ENCODE peak calls at places on chromosomes 1 and 21, in six cellular contexts. Z is OCI-LY7, F is lower lobe of right lung, W is mucosa of descending colon, M is thoracic aorta, O is left ventricle myocardium inferior. E is an unnamed sample. For H3K36me3, the result is how much of the 10 kb centered on the place peaks cover.

GRCh38 chr1:197692965-197693364 is 82.3 kb downstream of the DENND1B start:
- DNase-seq in Z (peak), F (no peak), W (no peak), M (no peak), O (no peak), E (no peak)

GRCh38 chr1:17363351-17363750 is 8.6 kb upstream of the PADI6 start:
- DNase-seq in Z (no peak), F (no peak), W (no peak), M (no peak), O (no peak), E (no peak)

GRCh38 chr1:200527670-200528069 is 92.9 kb downstream of the KIF14 start:
- DNase-seq in Z (no peak), F (no peak), W (no peak), M (no peak), O (no peak), E (no peak)

GRCh38 chr1:235990376-235990795 is 74.5 kb downstream of the NID1 start:
- DNase-seq in Z (no peak), F (no peak), W (no peak), M (no peak), O (no peak), E (no peak)

GRCh38 chr1:81758213-81758612 is 42.5 kb upstream of the ADGRL2 start:
- DNase-seq in Z (no peak), F (no peak), W (no peak), M (no peak), O (no peak), E (no peak)

GRCh38 chr1:225539069-225539468 is 111.2 kb upstream of the LBR start:
- DNase-seq in Z (no peak), F (no peak), W (no peak), M (no peak), O (no peak), E (no peak)

GRCh38 chr21:36429672-36430546 is 44.7 kb downstream of the CHAF1B start:
- DNase-seq in Z (no peak), F (peak), W (peak), M (peak), O (peak), E (no peak)

GRCh38 chr1:112674986-112675727 is 698 bp downstream of the MOV10 start:
- DNase-seq in Z (peak), F (no peak), W (no peak), M (no peak), O (peak), E (no peak)

GRCh38 chr1:6960291-6960758 is 175.1 kb downstream of the CAMTA1 start:
- DNase-seq in Z (no peak), F (no peak), W (no peak), M (no peak), O (no peak), E (no peak)

GRCh38 chr1:907611-908451 is 15.9 kb upstream of the SAMD11 start:
- DNase-seq in Z (no peak), F (no peak), W (peak), M (no peak), O (no peak), E (no peak)

GRCh38 chr1:44112486-44112885 is 6.1 kb upstream of the KLF17 start:
- DNase-seq in Z (no peak), F (no peak), W (no peak), M (no peak), O (no peak), E (peak)

GRCh38 chr1:168722964-168723363 is 6.0 kb downstream of the DPT start:
- DNase-seq in Z (no peak), F (no peak), W (no peak), M (no peak), O (no peak), E (no peak)

GRCh38 chr1:113456967-113457366 is 66.7 kb downstream of the MAGI3 start:
- DNase-seq in Z (no peak), F (no peak), W (no peak), M (peak), O (no peak), E (peak)

GRCh38 chr1:169109561-169110134 is 3.2 kb downstream of the ATP1B1 start:
- DNase-seq in Z (peak), F (peak), W (no peak), M (no peak), O (peak), E (no peak)

GRCh38 chr1:228511014-228511413 is 23.8 kb downstream of the RNF187 start:
- DNase-seq in Z (no peak), F (no peak), W (no peak), M (no peak), O (no peak), E (no peak)

GRCh38 chr21:17903029-17903806 is 84.1 kb upstream of the C21orf91 start:
- DNase-seq in Z (peak), F (no peak), W (no peak), M (no peak), O (no peak), E (no peak)

GRCh38 chr21:14862794-14863720 is 201.7 kb downstream of the NRIP1 start:
- DNase-seq in Z (peak), F (no peak), W (no peak), M (no peak), O (no peak), E (no peak)

GRCh38 chr1:235649722-235650163 is at the start of gene GNG4:
- DNase-seq in Z (no peak), F (no peak), W (peak), M (no peak), O (no peak), E (peak)

GRCh38 chr1:3597599-3597964 is 13.7 kb downstream of the MEGF6 start:
- DNase-seq in Z (peak), F (no peak), W (no peak), M (no peak), O (peak), E (no peak)

GRCh38 chr1:185864331-185864730 is 130.1 kb downstream of the HMCN1 start:
- DNase-seq in Z (no peak), F (no peak), W (no peak), M (no peak), O (no peak), E (no peak)

GRCh38 chr1:205774277-205775014 is 836 bp downstream of the RAB29 start:
- DNase-seq in Z (peak), F (peak), W (no peak), M (no peak), O (no peak), E (no peak)

GRCh38 chr1:50155564-50155963 is 46.8 kb downstream of the ELAVL4 start:
- DNase-seq in Z (no peak), F (no peak), W (no peak), M (no peak), O (no peak), E (no peak)

GRCh38 chr1:65310078-65310587 is 790 bp downstream of the DNAJC6 start:
- DNase-seq in Z (no peak), F (no peak), W (no peak), M (no peak), O (peak), E (peak)

GRCh38 chr1:11421443-11421842 is 57.5 kb upstream of the DISP3 start:
- DNase-seq in Z (no peak), F (no peak), W (no peak), M (no peak), O (no peak), E (no peak)

DNA sequence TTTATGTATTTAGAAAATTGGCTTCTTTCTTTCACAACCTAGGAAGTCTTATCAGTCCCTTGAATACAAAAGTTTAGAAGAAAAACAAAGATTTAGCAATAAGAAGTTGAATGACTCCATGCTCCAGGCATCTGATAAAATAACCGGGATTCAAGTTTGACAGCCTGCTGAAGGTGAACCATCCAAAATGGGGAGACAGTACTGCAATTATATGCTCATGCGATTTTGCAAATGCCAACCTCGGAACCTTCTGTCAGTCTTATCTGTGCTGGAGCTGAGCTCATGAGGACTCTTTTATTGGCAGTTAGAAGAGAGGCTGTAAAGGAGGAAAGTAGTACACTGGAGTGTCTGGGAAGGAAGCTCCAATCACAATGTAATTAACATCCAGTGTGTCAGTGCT is 169.9 kb downstream of the GALNT2 start:
- DNase-seq in Z (no peak), F (no peak), W (no peak), M (no peak), O (no peak), E (no peak)
- H3K36me3 ChIP-seq in Z (under half), F (under half), W (under half), M (under half), O (under half), E (under half)

GRCh38 chr1:2197732-2198165 is 3.2 kb upstream of the FAAP20 start:
- DNase-seq in Z (no peak), F (no peak), W (no peak), M (no peak), O (no peak), E (no peak)
- TF ChIP-seq CTCF in Z (no peak), F (no peak), W (no peak), M (no peak), O (no peak), E (no peak)

DNA sequence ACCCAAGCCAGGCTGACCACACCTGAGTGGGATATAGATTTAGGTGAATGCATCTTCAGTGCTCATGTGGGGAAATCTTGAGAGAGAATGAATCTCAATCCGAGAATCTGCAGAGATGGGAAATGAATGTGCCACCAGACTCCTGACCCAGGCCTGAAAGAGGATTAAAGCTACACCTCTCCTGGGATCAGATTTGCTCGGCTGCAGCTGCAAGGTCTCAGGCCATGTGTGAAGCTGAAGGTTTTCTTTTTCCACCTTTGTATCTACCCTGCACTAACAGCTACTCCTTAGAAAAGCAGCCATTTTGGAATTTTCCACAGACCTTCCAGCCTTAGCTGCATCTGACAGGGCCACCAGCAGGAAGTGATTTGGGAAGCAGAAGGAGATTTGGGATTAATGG is 18.3 kb downstream of the GPR3 start:
- DNase-seq in Z (no peak), F (no peak), W (no peak), M (no peak), O (no peak), E (no peak)
- H3K36me3 ChIP-seq in Z (half or more), F (half or more), W (under half), M (half or more), O (half or more), E (half or more)

GRCh38 chr1:95022527-95022926 is 50.2 kb downstream of the ALG14 start:
- DNase-seq in Z (no peak), F (no peak), W (no peak), M (no peak), O (no peak), E (no peak)
- TF ChIP-seq CTCF in Z (no peak), F (no peak), W (no peak), M (no peak), O (no peak), E (no peak)

DNA sequence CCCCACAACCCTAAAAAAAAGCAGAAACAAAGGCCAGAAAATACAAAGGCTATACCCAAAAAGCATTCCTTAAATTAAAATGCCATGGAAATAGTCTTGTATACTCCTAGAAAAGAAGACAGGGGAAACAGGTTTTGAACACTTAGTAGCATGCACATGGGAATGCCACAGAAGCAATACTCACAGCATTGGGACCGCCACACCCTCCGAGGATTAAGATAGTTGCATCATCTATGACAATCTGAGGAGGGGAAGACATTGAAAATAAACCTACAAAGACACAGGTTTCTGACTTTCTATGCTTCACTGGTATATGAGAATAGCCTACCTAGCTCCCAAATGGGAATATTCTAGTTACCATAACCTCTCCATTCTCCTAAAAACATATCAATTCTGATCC is 15.9 kb upstream of the CPLANE2 start:
- DNase-seq in Z (no peak), F (no peak), W (no peak), M (no peak), O (no peak), E (no peak)
- H3K36me3 ChIP-seq in Z (half or more), F (half or more), W (under half), M (under half), O (half or more), E (half or more)

DNA sequence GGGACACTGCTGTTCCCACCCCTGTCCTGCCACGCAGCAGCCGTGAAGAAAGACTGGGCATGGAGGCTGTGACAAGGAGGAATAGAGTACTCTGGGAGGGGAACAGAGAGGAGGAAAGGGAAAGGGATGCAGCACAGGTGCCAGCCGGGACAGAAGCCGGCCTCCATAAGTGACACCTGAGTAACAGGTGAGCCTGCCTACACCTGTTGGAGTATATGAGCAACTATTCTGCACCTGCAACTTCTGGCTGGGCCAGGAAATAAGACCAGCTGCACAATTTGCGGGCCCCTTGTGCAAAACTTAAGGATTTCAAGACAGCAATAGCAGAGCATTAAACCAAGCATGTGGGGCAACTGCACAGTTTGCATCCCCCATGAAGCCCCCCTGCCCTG is 72.5 kb upstream of the GOLT1A start:
- DNase-seq in Z (peak), F (no peak), W (no peak), M (no peak), O (no peak), E (no peak)
- TF ChIP-seq CTCF in Z (no peak), F (no peak), W (no peak), M (no peak), O (no peak), E (no peak)

DNA sequence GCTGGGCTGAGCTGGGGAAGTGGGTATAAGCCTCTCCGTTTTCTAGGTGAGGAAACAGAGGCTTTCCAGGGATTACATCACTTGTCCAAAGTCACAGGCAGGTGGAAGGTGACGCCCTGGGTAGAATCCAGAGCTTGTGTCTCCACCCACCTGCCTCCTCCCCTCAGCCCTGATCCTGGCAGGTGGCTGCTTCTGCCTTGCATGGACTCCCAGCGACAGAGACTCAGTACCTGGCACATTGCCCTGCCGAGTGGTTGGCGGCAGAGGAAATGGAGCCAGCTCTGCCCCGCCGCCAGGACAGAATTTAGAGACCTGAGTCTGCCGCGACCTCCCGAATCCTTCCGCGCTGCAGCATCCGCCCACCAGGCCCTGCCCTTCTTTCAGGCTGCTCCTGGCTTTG is 2.1 kb downstream of the PLA2G2E start:
- DNase-seq in Z (no peak), F (no peak), W (peak), M (no peak), O (no peak), E (no peak)
- H3K36me3 ChIP-seq in Z (under half), F (under half), W (under half), M (under half), O (under half), E (under half)

GRCh38 chr21:41658321-41658720 is 108.5 kb downstream of the RIPK4 start:
- DNase-seq in Z (no peak), F (no peak), W (no peak), M (no peak), O (no peak), E (no peak)

GRCh38 chr21:41662761-41663160 is 104.1 kb downstream of the RIPK4 start:
- DNase-seq in Z (no peak), F (no peak), W (no peak), M (no peak), O (no peak), E (no peak)

GRCh38 chr21:41662161-41662560 is 104.7 kb downstream of the RIPK4 start:
- DNase-seq in Z (no peak), F (no peak), W (no peak), M (no peak), O (no peak), E (no peak)

GRCh38 chr21:41660748-41661147 is 106.1 kb downstream of the RIPK4 start:
- DNase-seq in Z (no peak), F (no peak), W (no peak), M (no peak), O (no peak), E (no peak)

GRCh38 chr21:41659791-41660560 is 106.9 kb downstream of the RIPK4 start:
- DNase-seq in Z (no peak), F (no peak), W (no peak), M (peak), O (no peak), E (no peak)
- TF ChIP-seq CTCF in Z (no peak), F (no peak), W (no peak), M (peak), O (no peak), E (no peak)